ENCODE peak calls at places on chromosomes 1 and 21, in seven cellular contexts. P is ovary, Y is dorsolateral prefrontal cortex, M is mammary epithelial cell, E is PC-3, K is gastrocnemius medialis, W is tibial artery. G is an unnamed sample.

GRCh38 chr1:212981025-212981495 is 30.7 kb downstream of the VASH2 start:
- DNase-seq in E (no peak), W (no peak), P (no peak), K (no peak), Y (no peak), M (no peak), G (peak; percentile 58)

GRCh38 chr1:79646885-79647284 is 640.4 kb upstream of the ADGRL4 start:
- DNase-seq in M (no peak), Y (no peak), E (no peak), K (no peak), W (no peak), P (no peak), G (peak; percentile 55)

GRCh38 chr1:240352769-240353168 is 259.2 kb downstream of the GREM2 start:
- DNase-seq in K (no peak), E (peak; percentile 46), M (no peak), W (no peak), P (no peak), Y (no peak), G (no peak)

GRCh38 chr1:216690593-216690992 is 32.6 kb downstream of the ESRRG start:
- DNase-seq in Y (no peak), E (no peak), P (no peak), M (no peak), W (no peak), K (no peak), G (no peak)

GRCh38 chr1:229694053-229694693 is 68.1 kb downstream of the URB2 start:
- DNase-seq in K (peak; percentile 71), Y (peak; percentile 50), W (peak; percentile 81), E (no peak), P (peak; percentile 90), M (no peak), G (peak; percentile 91)

GRCh38 chr1:180863158-180863775 is 49.4 kb upstream of the KIAA1614 start:
- DNase-seq in Y (no peak), E (peak; percentile 71), P (peak; percentile 39), M (peak; percentile 32), W (no peak), K (no peak), G (no peak)

GRCh38 chr1:234989479-234990327 is 138.9 kb downstream of the TOMM20 start:
- DNase-seq in W (no peak), Y (no peak), E (no peak), K (no peak), P (no peak), M (no peak), G (no peak)

GRCh38 chr1:230701895-230702768 is 11.8 kb downstream of the AGT start:
- DNase-seq in K (no peak), E (no peak), Y (no peak), W (no peak), P (no peak), M (no peak), G (no peak)

GRCh38 chr1:39154553-39155361 is 49.7 kb upstream of the MACF1 start:
- DNase-seq in E (peak; percentile 62), Y (no peak), M (peak; percentile 78), W (peak; percentile 64), K (no peak), P (peak; percentile 57), G (no peak)

GRCh38 chr1:111912116-111912515 is 77.4 kb downstream of the KCND3 start:
- DNase-seq in M (no peak), Y (no peak), W (no peak), K (no peak), E (no peak), P (no peak), G (no peak)

GRCh38 chr1:2124446-2125198 is 70.0 kb downstream of the FAAP20 start:
- DNase-seq in E (peak; percentile 18), M (no peak), W (no peak), Y (no peak), P (no peak), K (no peak), G (no peak)

GRCh38 chr1:17984510-17985085 is 123.0 kb upstream of the IGSF21 start:
- DNase-seq in M (no peak), Y (no peak), E (peak; percentile 32), W (no peak), K (no peak), P (no peak), G (peak; percentile 87)

GRCh38 chr1:94236630-94237290 is 624 bp downstream of the ARHGAP29 start:
- DNase-seq in K (peak; percentile 18), P (peak; percentile 38), E (peak; percentile 43), Y (no peak), M (peak; percentile 63), W (peak; percentile 32), G (peak; percentile 79)

GRCh38 chr1:171084091-171084490 is 6.6 kb upstream of the FMO3 start:
- DNase-seq in P (no peak), E (no peak), Y (no peak), M (no peak), W (no peak), K (no peak), G (no peak)

GRCh38 chr21:41168391-41169257 is 664 bp downstream of the BACE2 start:
- DNase-seq in E (peak; percentile 61), P (peak; percentile 64), W (peak; percentile 84), K (peak; percentile 29), M (peak; percentile 53), Y (peak; percentile 33), G (peak; percentile 81)

GRCh38 chr1:54489627-54490240 is 58.3 kb upstream of the ACOT11 start:
- DNase-seq in P (no peak), Y (no peak), E (no peak), W (no peak), K (no peak), M (no peak), G (no peak)

GRCh38 chr1:5099558-5099957 is 445.1 kb downstream of the AJAP1 start:
- DNase-seq in P (no peak), K (no peak), E (no peak), W (no peak), M (no peak), Y (no peak), G (peak; percentile 76)

GRCh38 chr1:31739281-31739853 is 24.8 kb downstream of the ADGRB2 start:
- DNase-seq in E (no peak), P (no peak), W (no peak), Y (no peak), M (no peak), K (no peak), G (peak; percentile 84)

GRCh38 chr1:173175514-173176146 is 31.5 kb downstream of the TNFSF4 start:
- DNase-seq in K (no peak), W (no peak), E (peak; percentile 35), P (no peak), M (no peak), Y (no peak), G (no peak)

GRCh38 chr1:185846672-185847440 is 112.7 kb downstream of the HMCN1 start:
- DNase-seq in P (no peak), M (peak; percentile 48), W (no peak), K (no peak), Y (no peak), E (no peak), G (no peak)

GRCh38 chr1:201443747-201444146 is 22.2 kb upstream of the TNNI1 start:
- DNase-seq in E (no peak), W (no peak), M (no peak), P (no peak), Y (no peak), K (no peak), G (no peak)

GRCh38 chr1:117571496-117571895 is 34.4 kb upstream of the TENT5C start:
- DNase-seq in M (no peak), P (no peak), E (peak; percentile 7), K (no peak), W (no peak), Y (no peak), G (no peak)
- H3K27ac ChIP-seq in M (no peak overlapping the region), P (no peak overlapping the region), E (peak overlapping the region; percentile 64), K (no peak overlapping the region), W (no peak overlapping the region), Y (no peak overlapping the region), G (no peak overlapping the region)

DNA sequence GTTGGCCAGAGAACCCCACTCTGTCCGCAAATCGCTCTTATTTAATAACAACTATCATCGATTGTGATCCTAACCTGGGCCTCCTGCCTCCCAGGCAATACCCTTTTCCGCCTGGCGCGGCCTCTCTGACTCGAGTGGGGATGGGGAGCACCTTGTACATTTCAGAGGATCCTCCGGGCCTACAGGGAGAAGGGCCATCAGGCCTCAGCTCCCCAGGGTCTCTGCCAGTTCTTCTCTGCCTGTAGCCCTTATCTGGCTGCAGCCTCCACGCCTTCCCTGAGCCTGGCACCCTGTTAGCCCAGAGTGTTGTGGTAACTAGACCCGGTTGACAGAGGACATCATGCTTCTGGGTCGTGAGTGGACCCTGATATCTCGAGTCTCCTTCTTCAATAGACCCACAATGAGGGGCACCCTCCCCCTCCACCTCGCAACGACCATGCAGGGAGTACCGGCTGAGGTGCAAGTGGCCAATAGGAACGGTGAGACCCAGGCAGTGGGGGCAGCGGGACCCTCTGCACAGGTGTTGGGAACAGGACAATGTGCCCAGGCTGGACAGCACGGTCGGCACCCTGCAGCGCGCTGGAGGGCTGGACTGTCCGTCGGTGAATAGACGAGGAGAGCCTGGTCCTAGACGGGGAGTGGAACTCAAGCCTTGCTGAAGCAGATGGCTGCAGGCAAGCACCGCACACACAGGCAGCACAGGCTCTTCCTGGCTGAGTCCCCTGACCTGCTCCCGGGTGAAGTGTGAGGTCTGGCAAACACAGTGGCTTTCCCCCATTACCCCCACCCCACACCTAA is 7.1 kb upstream of the CRYBG2 start:
- DNase-seq in M (no peak), W (no peak), E (no peak), K (no peak), P (no peak), Y (no peak), G (no peak)
- H3K4me3 ChIP-seq in M (no peak overlapping the region), W (no peak overlapping the region), E (no peak overlapping the region), K (no peak overlapping the region), P (no peak overlapping the region), Y (no peak overlapping the region), G (peak overlapping the region; percentile 67)

GRCh38 chr1:101178688-101179491 is 57.9 kb upstream of the S1PR1 start:
- DNase-seq in K (no peak), W (no peak), E (no peak), P (no peak), Y (no peak), M (no peak), G (no peak)
- H3K27ac ChIP-seq in K (no peak overlapping the region), W (no peak overlapping the region), E (no peak overlapping the region), P (no peak overlapping the region), Y (no peak overlapping the region), M (no peak overlapping the region), G (no peak overlapping the region)

GRCh38 chr1:99851850-99852454 is 1.8 kb downstream of the AGL start:
- DNase-seq in Y (no peak), P (no peak), K (no peak), W (no peak), M (no peak), E (no peak), G (no peak)

GRCh38 chr1:99849744-99850457 is at the start of gene AGL:
- DNase-seq in M (peak; percentile 84), P (peak; percentile 86), K (peak; percentile 82), W (peak; percentile 70), E (peak; percentile 85), Y (peak; percentile 53), G (peak; percentile 94)

GRCh38 chr1:99852648-99853047 is 2.5 kb downstream of the AGL start:
- DNase-seq in W (no peak), K (no peak), P (no peak), M (no peak), Y (no peak), E (no peak), G (no peak)

GRCh38 chr1:99850458-99850974 is 355 bp downstream of the AGL start:
- DNase-seq in P (no peak), W (no peak), M (peak; percentile 25), Y (no peak), K (no peak), E (peak; percentile 23), G (no peak)

DNA sequence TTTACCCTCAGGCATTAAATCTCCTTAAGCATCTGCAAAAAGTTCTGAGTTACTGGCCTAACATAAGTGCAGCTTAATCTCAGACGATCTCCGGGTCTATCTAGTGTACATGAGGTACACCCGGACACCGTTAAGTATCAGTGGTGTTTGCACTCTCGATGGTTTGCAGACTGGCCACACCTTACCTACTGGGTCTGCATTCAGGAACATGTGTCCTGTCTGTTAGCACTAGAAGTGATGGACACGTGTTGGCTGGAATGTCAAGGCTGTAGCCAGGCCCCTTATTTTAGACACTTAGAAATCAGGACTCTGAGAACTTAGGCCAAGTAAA is 783 bp upstream of the AGL start:
- DNase-seq in Y (no peak), P (no peak), M (no peak), W (no peak), E (no peak), K (no peak), G (no peak)
- H3K4me3 ChIP-seq in Y (peak overlapping the region; percentile 71), P (peak overlapping the region; percentile 97), M (peak overlapping the region; percentile 88), W (peak overlapping the region; percentile 71), E (peak overlapping the region; percentile 98), K (peak overlapping the region; percentile 89), G (peak overlapping the region; percentile 95)

G was measured in endodermal cell.